ENCODE peak calls at places on chromosomes 5 and 9, in eight cellular contexts. P is CD8-positive, alpha-beta T cell; Z is HCT116; F is OCI-LY7; G is endodermal cell; Q is tibial artery; R is cardiac fibroblast; B is transverse colon. I is an unnamed sample.

GRCh38 chr9:105157178-105157583 is 87.3 kb upstream of the SLC44A1 start:
- DNase-seq in B (peak; percentile 61), Z (peak; percentile 24), F (peak; percentile 76), R (peak; percentile 90), G (peak; percentile 65), P (peak; percentile 49), Q (peak; percentile 82), I (peak; percentile 50)

GRCh38 chr5:133256276-133256675 is 204.5 kb downstream of the HSPA4 start:
- DNase-seq in G (no peak), R (no peak), F (no peak), Q (no peak), Z (no peak), B (no peak), P (no peak), I (no peak)

GRCh38 chr5:14118551-14119320 is 24.4 kb upstream of the TRIO start:
- DNase-seq in R (no peak), Z (no peak), G (peak; percentile 63), F (no peak), Q (no peak), P (no peak), B (no peak), I (no peak)

GRCh38 chr9:131080589-131080988 is 15.7 kb upstream of the AIF1L start:
- DNase-seq in B (no peak), Z (no peak), F (no peak), P (no peak), G (no peak), R (no peak), Q (no peak), I (no peak)

GRCh38 chr9:110750272-110750671 is 81.7 kb downstream of the MUSK start:
- DNase-seq in Z (no peak), P (no peak), G (no peak), Q (peak; percentile 83), R (peak; percentile 66), F (no peak), B (peak; percentile 11), I (no peak)

GRCh38 chr5:14444161-14444560 is 137.4 kb upstream of the OTULINL start:
- DNase-seq in P (no peak), F (no peak), G (no peak), Z (no peak), Q (no peak), B (no peak), R (no peak), I (no peak)

GRCh38 chr9:14713187-14713799 is 9.2 kb downstream of the CER1 start:
- DNase-seq in R (no peak), Z (no peak), F (no peak), G (no peak), Q (no peak), B (no peak), P (no peak), I (no peak)

GRCh38 chr9:108933231-108933630 is 693 bp downstream of the ELP1 start:
- DNase-seq in R (peak; percentile 7), B (peak; percentile 9), Q (no peak), G (no peak), P (no peak), F (peak; percentile 11), Z (no peak), I (no peak)

GRCh38 chr5:81626524-81626923 is 124.4 kb downstream of the SSBP2 start:
- DNase-seq in P (no peak), B (no peak), R (peak; percentile 71), F (no peak), G (no peak), Q (no peak), Z (peak; percentile 36), I (no peak)

GRCh38 chr5:20286512-20286911 is 298.5 kb upstream of the CDH18 start:
- DNase-seq in F (no peak), G (no peak), P (no peak), R (peak; percentile 65), B (no peak), Z (no peak), Q (no peak), I (no peak)

GRCh38 chr9:5574998-5575397 is 53.9 kb upstream of the RIC1 start:
- DNase-seq in B (no peak), R (no peak), Q (no peak), P (no peak), F (no peak), G (peak; percentile 52), Z (no peak), I (no peak)

GRCh38 chr5:78162253-78162862 is 132.1 kb downstream of the AP3B1 start:
- DNase-seq in B (no peak), G (no peak), Z (peak; percentile 41), P (no peak), Q (no peak), R (peak; percentile 65), F (peak; percentile 59), I (peak; percentile 31)

GRCh38 chr5:26791021-26791420 is 247.4 kb downstream of the CDH9 start:
- DNase-seq in Q (no peak), B (no peak), G (no peak), P (no peak), R (no peak), Z (no peak), F (no peak), I (no peak)

GRCh38 chr9:135544981-135545635 is 818 bp upstream of the OBP2A start:
- DNase-seq in P (no peak), R (no peak), Q (peak; percentile 44), Z (no peak), G (no peak), F (no peak), B (no peak), I (no peak)

GRCh38 chr5:126970517-126971017 is 59.8 kb downstream of the MARCHF3 start:
- DNase-seq in R (peak; percentile 88), B (no peak), F (no peak), G (no peak), Q (no peak), P (no peak), Z (no peak), I (no peak)

GRCh38 chr5:126631920-126632319 is 31.2 kb downstream of the PHAX start:
- DNase-seq in F (no peak), R (no peak), Q (no peak), P (no peak), G (no peak), B (no peak), Z (no peak), I (no peak)

GRCh38 chr5:56126487-56127179 is 106.5 kb downstream of the ANKRD55 start:
- DNase-seq in Q (no peak), P (no peak), B (no peak), Z (no peak), G (no peak), F (no peak), R (peak; percentile 72), I (no peak)

GRCh38 chr5:89595065-89595464 is 712.1 kb upstream of the MEF2C start:
- DNase-seq in Q (no peak), F (no peak), B (no peak), Z (no peak), R (no peak), P (no peak), G (no peak), I (no peak)

GRCh38 chr5:38706376-38706775 is 139.4 kb upstream of the OSMR start:
- DNase-seq in P (no peak), F (no peak), G (no peak), Z (no peak), B (no peak), Q (no peak), R (no peak), I (no peak)

GRCh38 chr5:12616093-12616492 is 711.8 kb upstream of the CTNND2 start:
- DNase-seq in R (no peak), B (no peak), G (no peak), P (no peak), Q (no peak), F (no peak), Z (no peak), I (no peak)

GRCh38 chr5:12611132-12611531 is 706.9 kb upstream of the CTNND2 start:
- DNase-seq in Q (no peak), G (no peak), P (no peak), F (no peak), R (no peak), Z (no peak), B (no peak), I (no peak)

GRCh38 chr5:12614608-12615007 is 710.4 kb upstream of the CTNND2 start:
- DNase-seq in Z (no peak), Q (no peak), F (no peak), P (no peak), G (no peak), R (no peak), B (no peak), I (no peak)

DNA sequence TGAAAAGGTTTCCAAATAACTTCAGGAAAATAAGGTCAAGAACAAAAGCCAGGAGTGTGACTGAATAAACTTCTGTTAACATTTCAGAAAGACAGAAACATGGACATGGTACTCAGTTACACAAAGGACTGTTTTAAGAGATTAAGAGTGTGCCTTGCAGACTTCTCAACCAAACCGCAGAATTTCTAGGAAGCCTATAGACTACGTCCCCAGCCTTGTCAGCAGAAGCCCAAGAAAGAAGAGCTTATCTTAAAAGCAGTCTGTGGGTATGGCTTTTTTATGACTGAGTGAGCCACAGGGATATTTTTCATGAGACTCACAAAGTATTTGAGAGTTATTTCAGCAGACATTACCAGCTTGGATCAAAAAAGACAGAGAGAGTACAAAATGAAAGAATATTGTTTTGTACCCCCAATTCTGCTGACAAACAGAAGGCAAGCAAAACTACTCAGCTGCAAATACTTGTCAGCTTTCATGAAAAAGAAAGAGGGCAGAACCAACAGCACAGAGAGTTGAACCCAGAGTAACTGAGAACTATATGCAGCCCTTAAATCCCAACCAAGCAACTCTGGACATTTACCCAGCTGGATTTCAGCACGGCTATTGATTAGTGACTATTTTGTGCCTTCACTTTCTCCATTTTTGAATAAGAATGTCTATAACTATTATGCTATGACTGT is 711.0 kb upstream of the CTNND2 start:
- DNase-seq in F (no peak), Q (no peak), B (no peak), G (no peak), Z (no peak), P (no peak), R (no peak), I (peak; percentile 41)
- H3K4me3 ChIP-seq in F (no peak overlapping the region), Q (no peak overlapping the region), B (no peak overlapping the region), G (no peak overlapping the region), Z (no peak overlapping the region), P (no peak overlapping the region), R (no peak overlapping the region), I (no peak overlapping the region)

GRCh38 chr9:127754099-127754760 is 19.1 kb upstream of the TOR2A start:
- DNase-seq in P (no peak), F (no peak), G (peak; percentile 90), R (no peak), Z (no peak), Q (no peak), B (no peak), I (no peak)
- H3K4me3 ChIP-seq in P (no peak overlapping the region), F (no peak overlapping the region), G (peak overlapping the region; percentile 56), R (no peak overlapping the region), Z (no peak overlapping the region), Q (no peak overlapping the region), B (no peak overlapping the region), I (no peak overlapping the region)

GRCh38 chr5:76790632-76791290 is 28.1 kb upstream of the F2RL1 start:
- DNase-seq in F (no peak), G (no peak), Q (no peak), Z (peak; percentile 95), P (no peak), R (peak; percentile 98), B (no peak), I (peak; percentile 15)
- H3K4me3 ChIP-seq in F (no peak overlapping the region), G (no peak overlapping the region), Q (no peak overlapping the region), Z (no peak overlapping the region), P (no peak overlapping the region), R (no peak overlapping the region), B (no peak overlapping the region), I (no peak overlapping the region)

DNA sequence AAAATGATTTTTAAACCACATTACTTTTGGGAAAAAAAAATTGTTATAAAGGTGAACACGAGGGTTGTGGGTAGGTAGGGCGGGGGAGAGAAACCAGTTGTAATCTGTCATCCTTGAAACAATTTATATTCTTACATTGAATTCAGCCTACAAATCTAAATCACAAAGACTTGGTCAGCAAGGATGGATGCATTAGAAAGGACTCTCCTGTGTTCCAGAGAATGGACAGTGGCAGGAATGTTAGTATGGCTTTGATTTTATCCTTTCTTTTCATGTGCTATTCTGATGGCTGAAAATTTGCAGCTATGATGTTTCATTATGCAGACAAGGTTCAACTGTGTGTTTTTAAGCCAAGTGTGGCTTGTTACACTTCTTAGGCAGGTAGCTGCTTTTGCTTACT is 234.7 kb downstream of the SLF1 start:
- DNase-seq in P (no peak), R (no peak), Q (no peak), Z (no peak), B (no peak), G (no peak), F (no peak), I (no peak)
- H3K4me3 ChIP-seq in P (no peak overlapping the region), R (no peak overlapping the region), Q (no peak overlapping the region), Z (no peak overlapping the region), B (no peak overlapping the region), G (no peak overlapping the region), F (no peak overlapping the region), I (no peak overlapping the region)

I was measured in Jurkat, Clone E6-1.